ENCODE peak calls at places on chromosomes 5 and 9, in five cellular contexts. X, K, W, T and V are unnamed samples. For H3K4me1, the result is how much of the 10 kb centered on the place peaks cover.

GRCh38 chr5:90144625-90145327 is 264.8 kb downstream of the CETN3 start:
- DNase-seq in X (no peak), K (no peak), W (no peak), T (no peak), V (peak)

GRCh38 chr9:128892223-128892892 is 10.4 kb downstream of the LRRC8A start:
- DNase-seq in X (no peak), K (no peak), W (no peak), T (no peak), V (peak)

GRCh38 chr9:121154782-121155181 is 46.9 kb downstream of the RAB14 start:
- DNase-seq in X (no peak), K (no peak), W (no peak), T (no peak), V (no peak)

GRCh38 chr5:135821061-135821781 is 13.2 kb upstream of the SLC25A48 start:
- DNase-seq in X (no peak), K (peak), W (no peak), T (no peak), V (no peak)

GRCh38 chr9:126673689-126674364 is 60.1 kb downstream of the LMX1B start:
- DNase-seq in X (no peak), K (no peak), W (no peak), T (no peak), V (peak)

GRCh38 chr9:136902259-136902821 is 16.0 kb downstream of the TRAF2 start:
- DNase-seq in X (no peak), K (peak), W (peak), T (no peak), V (peak)

GRCh38 chr9:80699551-80699998 is 989.8 kb downstream of the TLE1 start:
- DNase-seq in X (no peak), K (no peak), W (peak), T (no peak), V (peak)

GRCh38 chr9:126690431-126691051 is 76.8 kb downstream of the LMX1B start:
- DNase-seq in X (no peak), K (peak), W (peak), T (peak), V (peak)

GRCh38 chr5:121350493-121350892 is 501.2 kb upstream of the FTMT start:
- DNase-seq in X (no peak), K (no peak), W (no peak), T (no peak), V (no peak)

GRCh38 chr5:79318935-79319614 is 83.1 kb downstream of the JMY start:
- DNase-seq in X (no peak), K (no peak), W (peak), T (no peak), V (peak)

GRCh38 chr5:173498286-173498685 is 118.2 kb downstream of the BOD1 start:
- DNase-seq in X (peak), K (no peak), W (peak), T (peak), V (peak)

GRCh38 chr9:126860757-126861466 is 473 bp downstream of the ZBTB34 start:
- DNase-seq in X (no peak), K (no peak), W (peak), T (peak), V (peak)

GRCh38 chr5:9710069-9710468 is 79.9 kb upstream of the TAS2R1 start:
- DNase-seq in X (no peak), K (no peak), W (no peak), T (no peak), V (no peak)

GRCh38 chr9:121927636-121928035 is 165.5 kb downstream of the TTLL11 start:
- DNase-seq in X (no peak), K (no peak), W (no peak), T (no peak), V (no peak)

GRCh38 chr9:133109931-133110650 is 10.9 kb downstream of the RALGDS start:
- DNase-seq in X (no peak), K (no peak), W (no peak), T (no peak), V (no peak)

GRCh38 chr9:16526380-16526779 is 344.1 kb downstream of the BNC2 start:
- DNase-seq in X (no peak), K (no peak), W (no peak), T (no peak), V (peak)

GRCh38 chr9:127283917-127284316 is 19.3 kb downstream of the GARNL3 start:
- DNase-seq in X (no peak), K (no peak), W (no peak), T (no peak), V (peak)

GRCh38 chr9:110688329-110688728 is 19.7 kb downstream of the MUSK start:
- DNase-seq in X (no peak), K (no peak), W (no peak), T (no peak), V (no peak)

GRCh38 chr5:1509346-1510085 is 14.2 kb downstream of the LPCAT1 start:
- DNase-seq in X (no peak), K (peak), W (no peak), T (peak), V (no peak)

GRCh38 chr9:110531776-110532175 is 47.8 kb downstream of the SVEP1 start:
- DNase-seq in X (no peak), K (no peak), W (no peak), T (no peak), V (peak)

GRCh38 chr9:89687216-89687615 is 82.4 kb downstream of the GADD45G start:
- DNase-seq in X (no peak), K (no peak), W (no peak), T (no peak), V (no peak)

GRCh38 chr5:169788168-169788567 is 151.1 kb downstream of the DOCK2 start:
- DNase-seq in X (no peak), K (no peak), W (peak), T (no peak), V (peak)

GRCh38 chr5:65981969-65982368 is 55.6 kb downstream of the ERBIN start:
- DNase-seq in X (no peak), K (no peak), W (no peak), T (no peak), V (no peak)

GRCh38 chr9:31347082-31347617 is 1037.3 kb upstream of the ACO1 start:
- DNase-seq in X (no peak), K (no peak), W (no peak), T (no peak), V (peak)

GRCh38 chr9:89808076-89808701 is 203.4 kb downstream of the GADD45G start:
- DNase-seq in X (no peak), K (no peak), W (no peak), T (peak), V (peak)

GRCh38 chr5:87645241-87645640 is 232.5 kb upstream of the CCNH start:
- DNase-seq in X (no peak), K (no peak), W (no peak), T (no peak), V (no peak)

GRCh38 chr5:5572010-5572982 is 149.8 kb downstream of the ICE1 start:
- DNase-seq in X (no peak), K (peak), W (no peak), T (no peak), V (no peak)

GRCh38 chr5:109242518-109242917 is 167.3 kb downstream of the PJA2 start:
- DNase-seq in X (no peak), K (no peak), W (no peak), T (no peak), V (peak)

GRCh38 chr5:9932770-9933169 is 302.6 kb upstream of the TAS2R1 start:
- DNase-seq in X (no peak), K (no peak), W (peak), T (no peak), V (peak)

GRCh38 chr5:116750626-116751188 is 176.1 kb upstream of the SEMA6A start:
- DNase-seq in X (no peak), K (no peak), W (no peak), T (no peak), V (no peak)

GRCh38 chr5:73859696-73860095 is 233.7 kb downstream of the ARHGEF28 start:
- DNase-seq in X (no peak), K (no peak), W (no peak), T (no peak), V (no peak)
- H3K4me1 ChIP-seq in X (under half), K (under half), W (under half), T (under half), V (under half)

DNA sequence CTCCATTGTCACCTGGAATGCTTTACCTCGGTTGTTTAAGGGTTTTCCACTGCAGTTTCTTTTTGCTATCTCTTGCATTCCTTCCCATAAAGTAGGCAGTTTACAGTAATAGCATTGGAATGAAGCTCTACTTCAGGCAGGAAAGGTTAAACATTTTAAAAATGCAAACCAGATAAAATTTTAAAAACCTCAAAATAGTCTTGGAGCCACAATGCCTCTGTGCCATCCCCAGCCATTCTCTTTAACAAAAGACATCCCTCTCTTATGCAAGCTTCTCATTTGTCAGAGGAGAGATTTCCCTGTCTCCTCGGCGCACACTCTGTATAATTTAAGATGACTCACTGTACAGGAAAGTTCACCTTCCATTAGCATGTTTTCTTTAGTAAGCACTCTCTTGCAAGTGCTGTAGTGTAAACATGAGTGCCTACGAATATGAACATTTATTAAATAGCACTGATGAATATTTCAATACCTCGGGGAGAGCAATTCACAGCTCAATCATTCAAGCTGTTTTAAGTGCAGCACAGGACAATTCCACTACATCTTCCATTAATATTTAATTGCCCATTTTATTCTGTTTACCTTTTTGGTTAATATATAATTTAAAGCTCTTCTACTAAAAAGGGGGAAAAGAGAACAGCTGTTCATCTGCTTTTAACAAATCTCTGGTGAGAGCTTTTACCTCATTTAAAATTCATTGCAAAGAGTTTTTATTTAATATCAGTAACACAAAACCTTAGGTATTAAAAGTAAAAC is 343.6 kb downstream of the SPATA31D1 start:
- DNase-seq in X (no peak), K (no peak), W (peak), T (no peak), V (peak)
- H2BK12ac ChIP-seq in X (no peak), K (no peak), W (no peak), T (no peak), V (no peak)

DNA sequence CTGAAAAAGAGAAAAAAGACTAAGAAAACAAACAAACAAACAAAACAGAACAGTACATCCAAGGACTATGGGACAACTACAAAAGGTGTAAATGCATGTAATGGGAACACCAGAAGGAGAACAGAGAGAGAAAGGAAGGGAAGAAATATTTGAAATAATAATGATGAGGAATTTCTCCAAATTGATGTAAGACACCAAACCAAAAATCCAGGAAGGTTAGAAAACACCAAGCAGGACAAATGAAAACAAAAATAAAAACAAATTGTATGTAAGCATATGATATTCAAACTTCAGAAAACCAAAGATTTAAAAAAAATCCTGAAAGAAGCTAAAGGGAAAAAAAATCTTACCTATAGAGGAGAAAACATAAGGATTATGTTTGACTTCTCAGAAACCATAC is 125.9 kb upstream of the ACTBL2 start:
- DNase-seq in X (no peak), K (no peak), W (no peak), T (no peak), V (no peak)
- H3K4me1 ChIP-seq in X (under half), K (under half), W (under half), T (under half), V (under half)

DNA sequence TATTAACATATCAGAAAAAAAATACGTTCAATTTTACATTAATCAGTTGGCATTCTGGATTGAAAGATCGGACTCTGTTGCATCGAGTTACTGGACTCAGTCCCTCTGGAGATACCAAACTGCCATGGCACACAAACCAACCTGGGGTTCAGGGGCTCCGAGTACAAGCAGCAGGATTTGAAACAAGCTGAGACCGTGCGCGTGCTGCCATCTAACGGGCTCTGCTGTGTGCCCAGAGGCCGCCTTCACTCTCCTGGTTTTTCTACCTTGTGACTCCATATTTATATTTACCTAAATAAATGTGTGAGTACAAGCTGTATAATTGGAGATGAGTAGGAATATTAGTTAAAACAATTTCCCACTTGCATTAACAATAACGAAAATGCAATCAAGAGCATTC is 48.2 kb downstream of the ANXA1 start:
- DNase-seq in X (no peak), K (peak), W (no peak), T (no peak), V (no peak)
- H2BK12ac ChIP-seq in X (no peak), K (no peak), W (no peak), T (no peak), V (no peak)

GRCh38 chr9:107322643-107323042 is 39.6 kb downstream of the RAD23B start:
- DNase-seq in X (no peak), K (no peak), W (no peak), T (no peak), V (no peak)

GRCh38 chr9:107314763-107315162 is 31.7 kb downstream of the RAD23B start:
- DNase-seq in X (no peak), K (no peak), W (no peak), T (no peak), V (no peak)

GRCh38 chr9:107313555-107314096 is 30.5 kb downstream of the RAD23B start:
- DNase-seq in X (no peak), K (no peak), W (no peak), T (no peak), V (no peak)

GRCh38 chr9:107312651-107313050 is 29.6 kb downstream of the RAD23B start:
- DNase-seq in X (no peak), K (no peak), W (no peak), T (no peak), V (peak)

DNA sequence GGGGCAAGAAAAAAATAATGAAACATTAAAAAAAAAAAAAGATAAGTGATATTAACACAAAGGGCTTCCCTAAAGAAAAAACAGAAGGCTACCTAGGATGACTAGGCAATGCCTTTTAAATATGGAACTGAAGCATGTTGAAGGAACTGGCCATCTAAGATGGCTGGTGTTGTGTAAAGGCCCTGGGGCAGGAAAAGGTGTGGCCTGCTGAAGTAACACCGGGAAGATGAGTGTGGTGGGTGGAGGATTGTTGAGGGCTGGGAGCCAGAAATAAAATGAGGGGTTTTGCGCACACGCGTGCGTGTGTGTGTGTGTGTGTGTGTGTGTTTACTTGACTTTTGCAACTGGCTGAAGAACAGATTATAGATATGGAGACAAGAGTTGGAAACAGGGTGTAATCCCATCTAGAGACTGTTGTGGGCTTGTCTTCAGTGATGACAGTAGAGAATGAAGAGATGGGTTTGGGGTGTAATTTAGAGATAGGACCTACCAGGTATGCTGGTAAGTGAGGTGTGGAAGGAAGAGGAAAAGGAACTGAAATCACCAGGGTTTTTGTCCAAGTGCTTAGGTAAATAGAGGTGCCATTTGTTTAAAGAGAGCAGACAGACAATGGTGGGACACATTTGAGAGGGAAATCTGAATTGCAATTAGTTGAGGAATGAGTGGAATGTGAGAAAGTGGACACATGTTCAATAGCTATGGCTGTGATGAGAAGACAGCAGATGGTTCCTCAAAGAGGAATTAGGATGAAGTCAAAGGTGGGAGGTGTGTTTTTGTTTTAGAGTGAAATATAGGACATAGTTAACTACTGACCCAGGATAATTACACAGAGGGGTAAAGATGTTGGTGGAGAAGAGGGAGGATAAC is 33.9 kb downstream of the RAD23B start:
- DNase-seq in X (peak), K (no peak), W (no peak), T (no peak), V (no peak)
- H3K4me1 ChIP-seq in X (under half), K (under half), W (under half), T (under half), V (under half)

GRCh38 chr5:55230086-55230629 is 3.0 kb upstream of the MCIDAS start:
- DNase-seq in X (no peak), K (no peak), W (no peak), T (peak), V (no peak)
- H2BK12ac ChIP-seq in X (no peak), K (no peak), W (no peak), T (no peak), V (no peak)